ENCODE peak calls at places on chromosome 6, in four cellular contexts. G is GM06990; S is uterus; N is CD8-positive, alpha-beta T cell. B is an unnamed sample.

GRCh38 chr6:168179133-168179532 is 100.1 kb upstream of the FRMD1 start:
- DNase-seq in S (peak; percentile 16), N (peak; percentile 36), G (no peak), B (no peak)

GRCh38 chr6:157075549-157076426 is 247.5 kb downstream of the TMEM242 start:
- DNase-seq in N (no peak), G (peak; percentile 52), S (no peak), B (peak; percentile 72)

GRCh38 chr6:158737082-158737709 is 82.0 kb downstream of the EZR start:
- DNase-seq in N (no peak), S (no peak), G (no peak), B (no peak)

GRCh38 chr6:106084973-106085686 is 1.0 kb upstream of the PRDM1 start:
- DNase-seq in G (no peak), N (no peak), S (no peak), B (peak; percentile 73)

GRCh38 chr6:84033523-84034451 is at the start of gene MRAP2:
- DNase-seq in N (no peak), G (peak; percentile 18), S (no peak), B (peak; percentile 23)

GRCh38 chr6:108748063-108748462 is 100.2 kb upstream of the ARMC2 start:
- DNase-seq in G (no peak), N (no peak), S (no peak), B (peak; percentile 51)

GRCh38 chr6:169162968-169163903 is 90.4 kb downstream of the THBS2 start:
- DNase-seq in N (peak; percentile 1), G (no peak), S (no peak), B (peak; percentile 100)

GRCh38 chr6:87671555-87672029 is 30.4 kb downstream of the AKIRIN2 start:
- DNase-seq in G (no peak), N (no peak), S (no peak), B (no peak)

GRCh38 chr6:163423696-163424095 is 9.2 kb downstream of the QKI start:
- DNase-seq in G (no peak), N (no peak), S (no peak), B (peak; percentile 32)

GRCh38 chr6:124487778-124488431 is 474.3 kb upstream of the RNF217 start:
- DNase-seq in N (no peak), S (no peak), G (no peak), B (no peak)

GRCh38 chr6:36668601-36669390 is 9.7 kb upstream of the CDKN1A start:
- DNase-seq in S (no peak), N (no peak), G (no peak), B (no peak)

GRCh38 chr6:36663504-36664446 is 14.7 kb upstream of the CDKN1A start:
- DNase-seq in N (no peak), S (no peak), G (no peak), B (no peak)

GRCh38 chr6:36670271-36670670 is 8.2 kb upstream of the CDKN1A start:
- DNase-seq in S (no peak), G (no peak), N (no peak), B (no peak)

GRCh38 chr6:36665180-36665579 is 13.3 kb upstream of the CDKN1A start:
- DNase-seq in N (no peak), G (no peak), S (no peak), B (no peak)

DNA sequence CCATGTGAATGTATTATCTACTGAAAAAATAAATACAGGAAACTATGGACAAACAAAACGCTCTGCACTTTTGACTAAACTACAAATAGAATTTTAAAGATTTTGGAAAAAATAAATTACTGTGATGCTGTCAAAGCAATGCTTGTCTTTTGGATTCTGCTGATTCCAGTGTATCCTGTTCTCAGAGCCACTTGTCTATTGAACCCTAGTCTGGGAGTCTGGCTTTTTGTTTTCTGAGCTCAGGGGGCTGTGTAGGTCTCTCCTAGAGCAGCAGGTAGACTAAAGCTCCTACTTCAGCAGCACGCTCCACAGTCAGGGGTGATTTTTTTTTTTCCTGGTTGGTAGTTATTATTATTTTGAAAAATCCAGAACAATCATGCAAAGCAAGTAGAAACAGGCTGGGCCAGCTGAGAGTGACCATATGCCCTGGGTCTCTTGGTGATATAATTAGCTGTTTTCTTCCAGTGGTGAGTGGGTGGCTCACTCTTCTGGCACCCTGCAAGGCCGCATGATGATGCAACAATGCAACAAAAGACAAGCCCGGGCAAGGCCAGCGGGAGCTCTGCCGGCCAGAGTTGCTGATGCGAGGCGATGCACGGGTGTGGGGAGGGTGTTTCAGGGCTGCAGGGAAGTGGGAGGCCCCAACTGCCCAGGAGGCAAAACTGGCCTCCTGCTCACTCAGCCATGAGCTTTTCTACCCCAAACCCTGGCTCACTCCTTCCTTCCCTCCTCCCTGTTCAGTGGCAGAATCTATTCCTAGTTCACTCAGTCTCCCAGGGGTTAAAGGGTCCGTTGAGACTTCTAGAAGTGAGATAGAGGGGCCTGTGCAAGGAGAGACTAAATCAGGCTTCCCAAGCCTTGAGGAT is 11.6 kb upstream of the CDKN1A start:
- DNase-seq in S (peak; percentile 80), N (no peak), G (peak; percentile 89), B (peak; percentile 95)
- TF ChIP-seq CTCF in S (no peak), N (no peak), G (no peak), B (no peak)

DNA sequence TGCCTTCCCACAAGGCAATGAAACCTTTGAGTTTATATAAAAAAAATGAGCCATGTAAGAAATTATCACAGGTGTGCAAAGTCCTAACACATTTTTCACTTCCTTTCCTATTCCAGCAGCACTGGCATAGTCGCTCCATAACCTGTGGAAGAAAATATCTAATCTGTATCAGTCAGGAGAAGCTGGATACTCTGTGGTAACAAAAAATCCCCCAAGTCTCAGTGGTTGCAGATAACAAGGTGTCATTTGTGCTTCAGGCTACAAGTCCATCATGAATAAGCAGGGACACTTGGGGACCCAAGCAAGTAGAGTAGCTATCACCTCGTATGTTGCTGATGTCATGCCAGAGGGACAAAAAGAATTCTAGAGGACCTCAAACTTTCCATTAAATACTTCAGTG is 30.3 kb upstream of the SERPINB1 start:
- DNase-seq in G (no peak), S (no peak), N (no peak), B (no peak)
- H3K4me3 ChIP-seq in G (no peak overlapping the region), S (no peak overlapping the region), N (no peak overlapping the region), B (no peak overlapping the region)

GRCh38 chr6:150123645-150124044 is 19.2 kb upstream of the PPP1R14C start:
- DNase-seq in G (no peak), N (no peak), S (no peak), B (no peak)

GRCh38 chr6:150124235-150124634 is 18.6 kb upstream of the PPP1R14C start:
- DNase-seq in N (no peak), S (no peak), G (no peak), B (no peak)

GRCh38 chr6:150129616-150130505 is 13.0 kb upstream of the PPP1R14C start:
- DNase-seq in N (no peak), S (no peak), G (no peak), B (no peak)

GRCh38 chr6:150126641-150127291 is 16.1 kb upstream of the PPP1R14C start:
- DNase-seq in N (no peak), G (no peak), S (no peak), B (no peak)

DNA sequence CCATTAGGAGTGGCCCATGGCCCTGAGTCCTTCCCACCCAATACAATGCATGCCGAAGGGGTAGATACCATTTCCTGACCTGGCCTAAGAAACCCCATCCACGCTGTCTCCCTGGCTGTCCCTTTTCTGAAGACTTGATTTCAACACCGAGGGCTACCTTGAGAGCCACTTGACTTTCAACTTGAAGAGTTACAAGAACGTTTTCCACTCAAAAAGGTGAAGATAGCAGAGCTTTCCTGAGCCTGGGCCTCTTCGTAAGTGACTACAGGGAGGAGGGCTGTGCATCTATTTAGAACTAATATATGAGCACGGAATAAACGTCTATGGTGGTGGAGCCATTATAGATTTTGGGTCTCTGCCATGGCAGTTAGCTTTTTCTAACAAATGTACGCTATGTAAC is 14.4 kb upstream of the PPP1R14C start:
- DNase-seq in S (no peak), N (no peak), G (no peak), B (no peak)
- TF ChIP-seq CTCF in S (no peak), N (no peak), G (no peak), B (no peak)

GRCh38 chr6:26155066-26155925 is 68.1 kb downstream of the HFE start:
- DNase-seq in S (peak; percentile 59), N (no peak), G (no peak), B (peak; percentile 24)
- H3K4me3 ChIP-seq in S (peak overlapping the region; percentile 81), N (peak overlapping the region; percentile 51), G (peak overlapping the region; percentile 43), B (peak overlapping the region; percentile 2)

GRCh38 chr6:39303425-39304153 is 10.6 kb downstream of the KCNK17 start:
- DNase-seq in S (no peak), G (no peak), N (no peak), B (no peak)
- TF ChIP-seq CTCF in S (no peak), G (no peak), N (peak; percentile 2), B (no peak)

GRCh38 chr6:101402618-101403002 is 9.1 kb downstream of the GRIK2 start:
- DNase-seq in G (no peak), S (no peak), N (no peak), B (no peak)
- H3K4me3 ChIP-seq in G (no peak overlapping the region), S (no peak overlapping the region), N (no peak overlapping the region), B (peak overlapping the region; percentile 26)

DNA sequence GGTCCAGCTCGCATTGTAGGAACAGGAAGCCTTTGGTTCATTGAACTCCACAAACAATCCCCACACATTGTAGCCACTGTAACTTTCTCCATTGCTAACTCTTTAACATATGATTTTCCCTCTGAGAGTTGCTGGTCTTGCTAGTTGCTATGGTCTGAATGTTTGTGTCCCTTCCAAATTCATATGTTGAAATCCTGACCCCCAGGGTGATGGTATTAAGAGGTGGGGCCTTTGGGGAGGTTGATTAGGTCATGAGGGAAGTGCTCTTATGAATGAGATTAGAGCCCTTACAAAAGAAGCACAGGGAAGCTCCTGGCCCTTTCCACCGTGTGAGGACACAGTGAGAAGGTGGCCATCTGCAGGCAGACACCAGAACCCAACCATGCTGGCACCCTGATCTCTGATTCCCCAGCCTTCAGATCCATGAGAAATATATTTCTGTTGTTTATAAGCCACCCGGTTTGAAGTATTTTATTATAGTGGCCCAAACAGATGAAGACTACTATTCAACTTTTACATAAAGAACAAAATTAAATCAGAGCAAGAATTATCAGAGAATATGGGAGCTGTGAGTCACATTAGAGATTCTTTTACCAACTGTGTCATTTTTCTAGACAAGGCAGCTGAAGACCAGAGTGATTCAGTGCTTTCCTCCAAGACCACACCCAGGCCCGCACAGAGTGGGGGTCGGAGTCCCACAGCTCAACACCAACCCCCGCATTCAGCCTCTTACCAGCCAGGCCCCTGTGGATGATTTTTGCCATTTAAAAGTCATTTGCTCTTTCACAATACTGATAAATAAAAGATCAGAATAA is 143.0 kb downstream of the SAMD5 start:
- DNase-seq in G (no peak), S (no peak), N (no peak), B (peak; percentile 6)
- TF ChIP-seq CTCF in G (no peak), S (no peak), N (no peak), B (no peak)

GRCh38 chr6:138973481-138974140 is 14.4 kb downstream of the REPS1 start:
- DNase-seq in S (no peak), G (no peak), N (no peak), B (peak; percentile 67)
- H3K4me3 ChIP-seq in S (no peak overlapping the region), G (no peak overlapping the region), N (no peak overlapping the region), B (no peak overlapping the region)